ENCODE peak calls at places on chromosomes 12 and 14, in four cellular contexts. One of them, this sample, is unnamed.

GRCh38 chr14:94890755-94891154 is 120.8 kb upstream of the GSC start:
- DNase-seq in omental fat pad: no peak
- DNase-seq in GM13977: no peak
- DNase-seq in GM12878: no peak
- DNase-seq in this sample: no peak

GRCh38 chr14:21090940-21091663 is 7.4 kb downstream of the ZNF219 start:
- DNase-seq in GM13977: no peak
- DNase-seq in GM12878: no peak
- DNase-seq in omental fat pad: peak
- DNase-seq in this sample: no peak

GRCh38 chr12:53191096-53191884 is 10.6 kb upstream of the CSAD start:
- DNase-seq in omental fat pad: no peak
- DNase-seq in GM12878: no peak
- DNase-seq in GM13977: no peak
- DNase-seq in this sample: no peak

GRCh38 chr12:69173358-69173757 is 66.0 kb upstream of the CPSF6 start:
- DNase-seq in GM13977: no peak
- DNase-seq in GM12878: no peak
- DNase-seq in omental fat pad: no peak
- DNase-seq in this sample: no peak

GRCh38 chr12:26694402-26694801 is 138.6 kb downstream of the ITPR2 start:
- DNase-seq in omental fat pad: no peak
- DNase-seq in GM12878: no peak
- DNase-seq in GM13977: no peak
- DNase-seq in this sample: no peak

GRCh38 chr14:101900253-101900652 is 64.1 kb upstream of the DYNC1H1 start:
- DNase-seq in omental fat pad: peak
- DNase-seq in GM12878: no peak
- DNase-seq in GM13977: no peak
- DNase-seq in this sample: no peak

GRCh38 chr12:121964813-121965643 is 46.6 kb downstream of the CFAP251 start:
- DNase-seq in omental fat pad: no peak
- DNase-seq in GM12878: no peak
- DNase-seq in GM13977: no peak
- DNase-seq in this sample: no peak

GRCh38 chr12:117875652-117876491 is 92.9 kb downstream of the KSR2 start:
- DNase-seq in GM12878: no peak
- DNase-seq in GM13977: peak
- DNase-seq in omental fat pad: no peak
- DNase-seq in this sample: no peak

GRCh38 chr14:68377459-68377858 is 415.4 kb downstream of the ZFP36L1 start:
- DNase-seq in GM13977: no peak
- DNase-seq in omental fat pad: no peak
- DNase-seq in GM12878: no peak
- DNase-seq in this sample: no peak

GRCh38 chr14:20499108-20499507 is 6.2 kb upstream of the RNASE10 start:
- DNase-seq in GM12878: no peak
- DNase-seq in GM13977: no peak
- DNase-seq in omental fat pad: no peak
- DNase-seq in this sample: no peak

GRCh38 chr14:95319312-95320075 is at the start of gene CLMN:
- DNase-seq in GM13977: peak
- DNase-seq in GM12878: no peak
- DNase-seq in omental fat pad: no peak
- DNase-seq in this sample: peak

GRCh38 chr12:11580125-11580751 is 69.2 kb upstream of the ETV6 start:
- DNase-seq in GM13977: no peak
- DNase-seq in omental fat pad: no peak
- DNase-seq in GM12878: peak
- DNase-seq in this sample: no peak

GRCh38 chr12:113950873-113951272 is 15.3 kb downstream of the RBM19 start:
- DNase-seq in GM12878: no peak
- DNase-seq in omental fat pad: no peak
- DNase-seq in GM13977: no peak
- DNase-seq in this sample: no peak

GRCh38 chr14:104473649-104474574 is 105.7 kb upstream of the C14orf180 start:
- DNase-seq in GM12878: no peak
- DNase-seq in GM13977: no peak
- DNase-seq in omental fat pad: no peak
- DNase-seq in this sample: no peak

GRCh38 chr14:43687866-43688265 is 819.2 kb downstream of the FSCB start:
- DNase-seq in GM13977: no peak
- DNase-seq in omental fat pad: no peak
- DNase-seq in GM12878: no peak
- DNase-seq in this sample: no peak

GRCh38 chr14:52338282-52338681 is 24.2 kb downstream of the PTGER2 start:
- DNase-seq in omental fat pad: no peak
- DNase-seq in GM12878: no peak
- DNase-seq in GM13977: no peak
- DNase-seq in this sample: peak

GRCh38 chr14:78023112-78023511 is 147.1 kb upstream of the NRXN3 start:
- DNase-seq in GM12878: no peak
- DNase-seq in omental fat pad: no peak
- DNase-seq in GM13977: no peak
- DNase-seq in this sample: no peak

GRCh38 chr12:53062011-53062961 is 12.4 kb downstream of the TNS2 start:
- DNase-seq in GM13977: no peak
- DNase-seq in GM12878: no peak
- DNase-seq in omental fat pad: peak
- DNase-seq in this sample: no peak

GRCh38 chr12:51863921-51864700 is 15.6 kb upstream of the FIGNL2 start:
- DNase-seq in omental fat pad: no peak
- DNase-seq in GM13977: no peak
- DNase-seq in GM12878: no peak
- DNase-seq in this sample: no peak

GRCh38 chr14:51939727-51940126 is 49.6 kb upstream of the RTRAF start:
- DNase-seq in GM13977: peak
- DNase-seq in omental fat pad: no peak
- DNase-seq in GM12878: peak
- DNase-seq in this sample: no peak

GRCh38 chr14:96574171-96574632 is 72.0 kb downstream of the PAPOLA start:
- DNase-seq in omental fat pad: no peak
- DNase-seq in GM12878: no peak
- DNase-seq in GM13977: no peak
- DNase-seq in this sample: no peak

GRCh38 chr12:91574391-91574790 is 391.8 kb upstream of the DCN start:
- DNase-seq in GM13977: no peak
- DNase-seq in omental fat pad: no peak
- DNase-seq in GM12878: no peak
- DNase-seq in this sample: no peak

GRCh38 chr14:57983235-57983634 is 117.3 kb upstream of the SLC35F4 start:
- DNase-seq in GM12878: no peak
- DNase-seq in omental fat pad: no peak
- DNase-seq in GM13977: no peak
- DNase-seq in this sample: no peak

GRCh38 chr14:71322660-71323250 is 415.5 kb downstream of the PCNX1 start:
- DNase-seq in omental fat pad: no peak
- DNase-seq in GM12878: peak
- DNase-seq in GM13977: peak
- DNase-seq in this sample: no peak

GRCh38 chr12:53944209-53944608 is 5.6 kb downstream of the HOXC13 start:
- DNase-seq in omental fat pad: no peak
- DNase-seq in GM13977: no peak
- DNase-seq in GM12878: no peak
- DNase-seq in this sample: no peak

DNA sequence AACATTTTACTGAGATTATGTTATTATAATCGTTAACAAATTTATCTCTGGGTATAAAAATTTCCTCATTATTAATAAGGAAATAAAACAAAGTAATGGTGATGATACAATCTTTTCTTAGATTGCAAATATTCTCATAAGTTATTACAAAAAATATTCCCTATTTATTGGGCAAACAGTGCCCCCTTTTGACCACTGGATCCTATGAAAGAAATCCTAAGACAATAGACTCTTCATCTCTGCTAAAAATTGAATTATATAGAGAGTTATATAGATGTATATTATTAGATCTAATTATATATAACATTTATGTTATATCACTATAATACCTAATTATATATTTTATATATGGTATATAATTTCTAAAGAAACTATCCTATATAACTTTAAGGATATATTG is 94.2 kb upstream of the FGD4 start:
- DNase-seq in omental fat pad: no peak
- DNase-seq in GM12878: no peak
- DNase-seq in GM13977: no peak
- DNase-seq in this sample: no peak
- TF ChIP-seq CTCF in omental fat pad: no peak
- TF ChIP-seq CTCF in GM12878: no peak
- TF ChIP-seq CTCF in GM13977: peak
- TF ChIP-seq CTCF in this sample: peak

DNA sequence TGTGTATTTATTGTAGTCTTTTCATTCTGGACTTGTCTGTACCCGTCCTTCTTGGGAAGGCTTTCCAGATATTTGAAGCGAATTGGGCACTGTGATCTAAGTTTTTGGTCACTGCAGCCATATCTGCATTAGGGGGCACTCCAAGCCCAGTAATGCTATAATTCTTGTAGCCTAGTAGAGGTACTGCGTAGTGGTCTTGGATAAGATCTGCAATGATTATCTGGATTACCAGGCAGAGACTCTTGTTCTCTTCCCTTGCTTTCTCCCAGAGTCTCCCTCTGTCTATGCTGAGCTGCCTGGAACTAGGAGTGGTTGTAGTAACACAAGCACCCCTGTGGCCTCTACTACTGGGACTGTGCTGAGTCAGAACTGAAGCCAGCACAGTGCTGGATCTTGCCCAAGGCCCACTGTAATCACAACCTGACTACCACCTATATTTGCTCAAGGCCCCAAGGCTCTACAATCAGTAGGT is 30.0 kb downstream of the SLC38A2 start:
- DNase-seq in omental fat pad: no peak
- DNase-seq in GM13977: no peak
- DNase-seq in GM12878: no peak
- DNase-seq in this sample: no peak
- TF ChIP-seq CTCF in omental fat pad: no peak
- TF ChIP-seq CTCF in GM13977: peak
- TF ChIP-seq CTCF in GM12878: peak
- TF ChIP-seq CTCF in this sample: peak

DNA sequence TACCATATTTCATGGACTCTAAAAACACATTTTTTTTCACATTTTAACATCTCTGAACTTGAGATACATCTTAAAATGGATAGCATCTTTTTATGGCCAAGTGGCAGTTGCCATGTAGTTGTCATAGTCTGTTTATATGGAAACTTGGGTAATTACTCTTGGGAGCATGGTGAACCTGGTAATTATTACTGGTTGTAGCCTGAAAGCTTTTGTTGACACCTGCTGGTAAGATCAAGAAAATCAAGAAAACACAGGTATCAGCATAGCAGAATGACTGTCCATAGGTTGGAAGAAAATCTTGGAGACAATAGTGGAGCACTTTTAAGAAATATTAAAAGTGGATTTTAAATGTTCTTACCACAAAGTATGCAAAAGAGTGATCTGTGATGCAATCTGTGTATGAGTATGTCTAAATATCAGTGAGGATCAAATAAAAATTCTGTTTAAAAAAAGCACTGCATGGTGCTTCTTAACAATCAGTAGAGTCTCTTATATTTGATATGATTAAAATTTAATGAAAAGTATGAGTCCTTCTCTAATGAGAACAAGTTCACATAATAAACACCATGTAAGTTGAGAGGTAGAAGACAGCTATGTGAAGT is 44.2 kb downstream of the TTC8 start:
- DNase-seq in GM13977: peak
- DNase-seq in GM12878: no peak
- DNase-seq in omental fat pad: no peak
- DNase-seq in this sample: no peak
- TF ChIP-seq CTCF in GM13977: peak
- TF ChIP-seq CTCF in GM12878: peak
- TF ChIP-seq CTCF in omental fat pad: no peak
- TF ChIP-seq CTCF in this sample: peak

GRCh38 chr14:99562848-99563748 is 40.9 kb downstream of the CCDC85C start:
- DNase-seq in GM12878: no peak
- DNase-seq in omental fat pad: no peak
- DNase-seq in GM13977: no peak
- DNase-seq in this sample: no peak

GRCh38 chr14:99564903-99565259 is 39.1 kb downstream of the CCDC85C start:
- DNase-seq in GM12878: no peak
- DNase-seq in omental fat pad: no peak
- DNase-seq in GM13977: no peak
- DNase-seq in this sample: no peak

GRCh38 chr14:99565383-99565782 is 38.6 kb downstream of the CCDC85C start:
- DNase-seq in GM13977: no peak
- DNase-seq in GM12878: no peak
- DNase-seq in omental fat pad: no peak
- DNase-seq in this sample: no peak

GRCh38 chr14:99563749-99564129 is 40.3 kb downstream of the CCDC85C start:
- DNase-seq in GM12878: no peak
- DNase-seq in omental fat pad: no peak
- DNase-seq in GM13977: no peak
- DNase-seq in this sample: no peak

GRCh38 chr14:99564256-99564902 is 39.6 kb downstream of the CCDC85C start:
- DNase-seq in GM13977: no peak
- DNase-seq in GM12878: no peak
- DNase-seq in omental fat pad: no peak
- DNase-seq in this sample: no peak
- TF ChIP-seq CTCF in GM13977: no peak
- TF ChIP-seq CTCF in GM12878: no peak
- TF ChIP-seq CTCF in omental fat pad: no peak
- TF ChIP-seq CTCF in this sample: no peak

DNA sequence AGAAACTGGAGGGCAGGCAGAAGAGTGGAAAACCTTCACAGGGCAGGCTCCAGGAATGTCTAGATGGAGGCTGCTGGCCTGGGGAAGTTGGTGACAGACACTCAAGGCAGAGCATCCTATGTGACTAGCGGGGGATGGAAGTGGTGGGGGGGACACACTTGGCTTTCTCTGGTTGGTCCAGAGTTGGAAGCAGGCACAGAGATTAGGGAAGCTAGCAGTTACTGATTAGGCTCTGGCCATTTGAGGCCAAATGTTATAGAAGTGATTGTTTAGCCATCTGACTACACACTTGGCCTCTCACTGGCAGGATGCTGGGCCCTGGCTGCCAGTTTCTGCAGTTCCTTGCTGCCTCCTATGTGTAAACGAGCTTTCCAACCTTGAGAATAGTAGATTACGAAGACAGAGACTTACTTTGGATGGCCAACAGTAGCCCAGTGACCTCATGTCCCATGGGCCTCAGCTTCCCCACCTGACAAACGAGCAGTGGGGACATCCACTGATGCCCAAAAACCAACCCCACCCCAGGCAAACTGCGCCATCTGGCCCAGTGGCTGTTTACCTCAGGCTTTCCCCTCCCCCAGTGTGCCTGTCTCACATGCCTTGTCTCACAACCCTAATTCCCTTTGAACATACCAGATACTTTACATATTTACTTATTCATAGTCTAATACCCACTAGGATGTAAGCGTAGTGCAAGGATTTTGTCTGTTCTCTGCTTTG is 102.7 kb downstream of the PAPLN start:
- DNase-seq in GM12878: no peak
- DNase-seq in GM13977: no peak
- DNase-seq in omental fat pad: no peak
- DNase-seq in this sample: no peak
- TF ChIP-seq CTCF in GM12878: no peak
- TF ChIP-seq CTCF in GM13977: no peak
- TF ChIP-seq CTCF in omental fat pad: no peak
- TF ChIP-seq CTCF in this sample: no peak

This sample was measured in D721Med.